ENCODE peak calls at places on chromosomes 6 and 20, in five cellular contexts. Q is breast epithelium; X is stimulated activated CD4-positive, alpha-beta T cell treated with anti-CD3 and anti-CD28 coated beads, Interleukin-12 subunit alpha, Interleukin-12 subunit beta, amount 100 ng/mL, for 48 hours; S is stomach; M is fibroblast of mammary gland. W is an unnamed sample.

GRCh38 chr20:38217791-38218565 is 42.6 kb downstream of the KIAA1755 start:
- DNase-seq in Q (no peak), X (no peak), S (no peak), M (peak), W (no peak)

GRCh38 chr6:14711056-14711703 is 534.7 kb upstream of the JARID2 start:
- DNase-seq in Q (no peak), X (peak), S (peak), M (peak), W (peak)

GRCh38 chr6:22008248-22008836 is 288.5 kb downstream of the PRL start:
- DNase-seq in Q (no peak), X (no peak), S (no peak), M (peak), W (no peak)

GRCh38 chr6:40536442-40536841 is 50.7 kb downstream of the LRFN2 start:
- DNase-seq in Q (no peak), X (no peak), S (no peak), M (no peak), W (no peak)

GRCh38 chr6:36838896-36839818 is at the start of gene CPNE5:
- DNase-seq in Q (no peak), X (no peak), S (no peak), M (no peak), W (no peak)

GRCh38 chr20:37926612-37927011 is 23.7 kb downstream of the VSTM2L start:
- DNase-seq in Q (no peak), X (no peak), S (no peak), M (no peak), W (no peak)

GRCh38 chr6:116783852-116784251 is 18.3 kb upstream of the FAM162B start:
- DNase-seq in Q (no peak), X (no peak), S (no peak), M (peak), W (no peak)

GRCh38 chr6:70957284-70957617 is 391 bp upstream of the B3GAT2 start:
- DNase-seq in Q (no peak), X (no peak), S (no peak), M (no peak), W (no peak)

GRCh38 chr6:41185991-41186675 is 14.8 kb downstream of the TREML2 start:
- DNase-seq in Q (no peak), X (no peak), S (no peak), M (no peak), W (no peak)

GRCh38 chr6:149899926-149900619 is 2.2 kb upstream of the RAET1E start:
- DNase-seq in Q (no peak), X (no peak), S (no peak), M (no peak), W (no peak)

GRCh38 chr6:161327360-161327953 is 53.6 kb upstream of the AGPAT4 start:
- DNase-seq in Q (no peak), X (no peak), S (no peak), M (peak), W (no peak)

GRCh38 chr6:24827970-24828369 is 29.3 kb upstream of the ARMH2 start:
- DNase-seq in Q (peak), X (no peak), S (no peak), M (no peak), W (no peak)

GRCh38 chr20:59577809-59578601 is 26.3 kb upstream of the PHACTR3 start:
- DNase-seq in Q (no peak), X (no peak), S (no peak), M (no peak), W (no peak)

GRCh38 chr20:51061646-51062045 is 38.7 kb upstream of the KCNG1 start:
- DNase-seq in Q (no peak), X (no peak), S (no peak), M (no peak), W (no peak)

GRCh38 chr6:11241793-11242201 is 9.3 kb upstream of the NEDD9 start:
- DNase-seq in Q (no peak), X (no peak), S (peak), M (peak), W (no peak)

GRCh38 chr6:107704377-107705013 is 119.6 kb downstream of the SCML4 start:
- DNase-seq in Q (no peak), X (no peak), S (no peak), M (peak), W (no peak)

GRCh38 chr20:41030536-41031242 is 2.1 kb downstream of the TOP1 start:
- DNase-seq in Q (no peak), X (no peak), S (no peak), M (peak), W (no peak)

GRCh38 chr20:32564921-32565734 is 20.0 kb downstream of the NOL4L start:
- DNase-seq in Q (peak), X (no peak), S (no peak), M (no peak), W (no peak)

GRCh38 chr6:317452-318144 is 25.3 kb downstream of the DUSP22 start:
- DNase-seq in Q (no peak), X (no peak), S (no peak), M (no peak), W (no peak)

GRCh38 chr20:16350465-16350864 is 222.8 kb downstream of the KIF16B start:
- DNase-seq in Q (no peak), X (no peak), S (no peak), M (peak), W (no peak)

GRCh38 chr6:47097092-47097945 is 55.2 kb upstream of the ADGRF1 start:
- DNase-seq in Q (peak), X (no peak), S (peak), M (peak), W (peak)

GRCh38 chr6:4010682-4011081 is 68.3 kb downstream of the FAM217A start:
- DNase-seq in Q (no peak), X (no peak), S (no peak), M (no peak), W (no peak)

GRCh38 chr6:17885079-17885478 is 102.4 kb downstream of the KIF13A start:
- DNase-seq in Q (no peak), X (no peak), S (no peak), M (no peak), W (no peak)

GRCh38 chr6:134397674-134398073 is 79.8 kb upstream of the SGK1 start:
- DNase-seq in Q (no peak), X (no peak), S (no peak), M (no peak), W (no peak)

GRCh38 chr6:2942916-2943563 is 28.3 kb downstream of the SERPINB6 start:
- DNase-seq in Q (peak), X (no peak), S (peak), M (no peak), W (peak)

GRCh38 chr6:20991910-20992309 is 457.7 kb downstream of the CDKAL1 start:
- DNase-seq in Q (no peak), X (no peak), S (no peak), M (peak), W (no peak)

GRCh38 chr6:81609736-81610135 is 142.7 kb downstream of the TENT5A start:
- DNase-seq in Q (no peak), X (no peak), S (no peak), M (peak), W (no peak)

GRCh38 chr6:27743787-27744186 is 168.4 kb downstream of the OR2B2 start:
- DNase-seq in Q (no peak), X (no peak), S (no peak), M (no peak), W (no peak)

GRCh38 chr6:105780146-105780860 is 305.8 kb upstream of the PRDM1 start:
- DNase-seq in Q (no peak), X (no peak), S (no peak), M (no peak), W (no peak)

GRCh38 chr6:93017213-93017612 is 402.1 kb downstream of the EPHA7 start:
- DNase-seq in Q (no peak), X (no peak), S (no peak), M (no peak), W (no peak)

GRCh38 chr20:33653900-33654596 is 8.1 kb upstream of the C20orf144 start:
- DNase-seq in Q (peak), X (no peak), S (peak), M (no peak), W (peak)